ENCODE peak calls at places on chromosomes 11 and 22, in ten cellular contexts. L, N, C, A, U, D, S, R, Q and K are unnamed samples.

GRCh38 chr11:104891135-104891534 is 7.1 kb downstream of the CASP12 start:
- DNase-seq in C (no peak), L (no peak), R (no peak), U (no peak), S (no peak), D (peak; percentile 40), N (no peak), Q (no peak), A (no peak), K (no peak)

GRCh38 chr11:36006556-36006955 is 62.7 kb downstream of the LDLRAD3 start:
- DNase-seq in D (no peak), A (no peak), L (no peak), Q (no peak), C (no peak), S (no peak), R (no peak), U (no peak), N (no peak), K (no peak)

GRCh38 chr11:103798029-103798428 is 238.4 kb upstream of the DDI1 start:
- DNase-seq in D (peak; percentile 88), N (peak; percentile 76), L (no peak), U (no peak), S (no peak), R (no peak), C (no peak), Q (no peak), A (peak; percentile 57), K (no peak)

GRCh38 chr11:35276396-35276795 is 137.4 kb downstream of the CD44 start:
- DNase-seq in U (peak; percentile 64), L (no peak), A (no peak), S (no peak), R (no peak), C (no peak), N (peak; percentile 31), D (peak; percentile 40), Q (no peak), K (no peak)

GRCh38 chr11:129695543-129696308 is 119.9 kb upstream of the TMEM45B start:
- DNase-seq in C (peak; percentile 34), L (peak; percentile 6), D (peak; percentile 36), A (no peak), R (no peak), S (peak; percentile 52), N (peak; percentile 60), Q (peak; percentile 79), U (peak; percentile 70), K (no peak)

GRCh38 chr22:46752286-46752685 is 10.2 kb upstream of the TBC1D22A start:
- DNase-seq in C (no peak), N (no peak), A (no peak), Q (no peak), S (no peak), R (no peak), D (no peak), L (no peak), U (no peak), K (no peak)

GRCh38 chr22:49957826-49958461 is 2.6 kb upstream of the PIM3 start:
- DNase-seq in C (no peak), S (no peak), U (no peak), N (no peak), A (no peak), Q (no peak), L (no peak), R (peak; percentile 50), D (no peak), K (no peak)

GRCh38 chr11:61810671-61811175 is 6.1 kb downstream of the FADS1 start:
- DNase-seq in L (no peak), R (no peak), S (no peak), A (no peak), U (no peak), C (no peak), Q (no peak), N (no peak), D (no peak), K (no peak)

GRCh38 chr22:38260760-38261477 is 11.9 kb downstream of the TMEM184B start:
- DNase-seq in N (peak; percentile 43), L (no peak), D (no peak), Q (no peak), R (no peak), A (no peak), U (no peak), C (no peak), S (no peak), K (no peak)

GRCh38 chr11:125267548-125267947 is 103.0 kb downstream of the PKNOX2 start:
- DNase-seq in S (no peak), L (no peak), R (no peak), A (no peak), D (no peak), C (no peak), Q (no peak), N (no peak), U (no peak), K (no peak)

GRCh38 chr11:11378184-11378940 is 25.3 kb upstream of the CSNK2A3 start:
- DNase-seq in A (no peak), N (no peak), D (no peak), U (no peak), L (no peak), C (no peak), S (no peak), R (no peak), Q (no peak), K (no peak)

GRCh38 chr11:17890333-17890732 is 122.5 kb downstream of the SERGEF start:
- DNase-seq in L (no peak), S (no peak), U (no peak), D (no peak), Q (no peak), R (no peak), N (no peak), A (no peak), C (no peak), K (no peak)

GRCh38 chr22:44381761-44382454 is 69.2 kb upstream of the SHISAL1 start:
- DNase-seq in C (no peak), L (no peak), N (no peak), R (no peak), A (no peak), D (no peak), U (no peak), Q (no peak), S (no peak), K (no peak)

GRCh38 chr22:46769191-46769675 is 6.8 kb downstream of the TBC1D22A start:
- DNase-seq in S (no peak), D (no peak), C (no peak), L (no peak), N (no peak), Q (no peak), R (no peak), U (no peak), A (no peak), K (no peak)

GRCh38 chr11:46413755-46414465 is 22.3 kb upstream of the CHRM4 start:
- DNase-seq in Q (no peak), A (no peak), D (no peak), S (no peak), C (no peak), L (no peak), R (no peak), N (no peak), U (no peak), K (no peak)

GRCh38 chr22:23305321-23305910 is 125.1 kb downstream of the BCR start:
- DNase-seq in Q (no peak), S (no peak), N (peak; percentile 73), A (no peak), U (peak; percentile 42), L (no peak), D (peak; percentile 57), C (no peak), R (no peak), K (peak; percentile 22)